ENCODE peak calls at places on chromosome 9, in four cellular contexts. D, B, X and Y are unnamed samples.

GRCh38 chr9:91978739-91979414 is 28.8 kb upstream of the ROR2 start:
- DNase-seq in D (no peak), B (no peak), X (peak; percentile 57), Y (no peak)

GRCh38 chr9:82147798-82148440 is 159.3 kb downstream of the SPATA31D1 start:
- DNase-seq in D (no peak), B (no peak), X (no peak), Y (no peak)

GRCh38 chr9:93299418-93300174 is 115.7 kb downstream of the WNK2 start:
- DNase-seq in D (peak; percentile 93), B (no peak), X (no peak), Y (peak; percentile 82)

GRCh38 chr9:84140535-84141101 is 160.0 kb downstream of the RMI1 start:
- DNase-seq in D (no peak), B (no peak), X (no peak), Y (no peak)

GRCh38 chr9:3138236-3139229 is 294.6 kb upstream of the PUM3 start:
- DNase-seq in D (no peak), B (no peak), X (no peak), Y (no peak)

GRCh38 chr9:75378036-75378435 is 289.7 kb downstream of the OSTF1 start:
- DNase-seq in D (no peak), B (peak; percentile 37), X (peak; percentile 78), Y (no peak)

GRCh38 chr9:72315510-72316287 is 49.3 kb downstream of the ZFAND5 start:
- DNase-seq in D (no peak), B (peak; percentile 64), X (peak; percentile 91), Y (no peak)

GRCh38 chr9:134634667-134635230 is 6.9 kb upstream of the COL5A1 start:
- DNase-seq in D (no peak), B (no peak), X (no peak), Y (no peak)

GRCh38 chr9:113675475-113675941 is 200.6 kb upstream of the ZNF618 start:
- DNase-seq in D (no peak), B (peak; percentile 32), X (no peak), Y (no peak)

GRCh38 chr9:77764894-77765780 is 117.0 kb upstream of the GNA14 start:
- DNase-seq in D (peak; percentile 50), B (no peak), X (peak; percentile 77), Y (no peak)

GRCh38 chr9:134419684-134420076 is 93.4 kb downstream of the RXRA start:
- DNase-seq in D (no peak), B (no peak), X (peak; percentile 39), Y (no peak)

GRCh38 chr9:113651896-113652295 is 188.4 kb downstream of the RGS3 start:
- DNase-seq in D (no peak), B (no peak), X (no peak), Y (no peak)

GRCh38 chr9:104836767-104837166 is 72.8 kb downstream of the NIPSNAP3B start:
- DNase-seq in D (no peak), B (no peak), X (no peak), Y (no peak)

GRCh38 chr9:77820293-77820954 is 172.3 kb upstream of the GNA14 start:
- DNase-seq in D (no peak), B (no peak), X (peak; percentile 67), Y (no peak)

GRCh38 chr9:37775216-37775919 is 9.5 kb downstream of the EXOSC3 start:
- DNase-seq in D (no peak), B (no peak), X (no peak), Y (no peak)

GRCh38 chr9:68704804-68705635 is at the start of gene PIP5K1B:
- DNase-seq in D (peak; percentile 70), B (no peak), X (peak; percentile 29), Y (peak; percentile 74)

GRCh38 chr9:101566904-101567724 is 27.7 kb downstream of the PPP3R2 start:
- DNase-seq in D (peak; percentile 48), B (no peak), X (peak; percentile 57), Y (no peak)

GRCh38 chr9:95452176-95452575 is 64.6 kb downstream of the PTCH1 start:
- DNase-seq in D (no peak), B (no peak), X (no peak), Y (no peak)

GRCh38 chr9:95449016-95449415 is 67.8 kb downstream of the PTCH1 start:
- DNase-seq in D (no peak), B (no peak), X (no peak), Y (no peak)

GRCh38 chr9:95447660-95448420 is 68.9 kb downstream of the PTCH1 start:
- DNase-seq in D (no peak), B (no peak), X (no peak), Y (no peak)

GRCh38 chr9:95446984-95447383 is 69.8 kb downstream of the PTCH1 start:
- DNase-seq in D (no peak), B (no peak), X (no peak), Y (no peak)

DNA sequence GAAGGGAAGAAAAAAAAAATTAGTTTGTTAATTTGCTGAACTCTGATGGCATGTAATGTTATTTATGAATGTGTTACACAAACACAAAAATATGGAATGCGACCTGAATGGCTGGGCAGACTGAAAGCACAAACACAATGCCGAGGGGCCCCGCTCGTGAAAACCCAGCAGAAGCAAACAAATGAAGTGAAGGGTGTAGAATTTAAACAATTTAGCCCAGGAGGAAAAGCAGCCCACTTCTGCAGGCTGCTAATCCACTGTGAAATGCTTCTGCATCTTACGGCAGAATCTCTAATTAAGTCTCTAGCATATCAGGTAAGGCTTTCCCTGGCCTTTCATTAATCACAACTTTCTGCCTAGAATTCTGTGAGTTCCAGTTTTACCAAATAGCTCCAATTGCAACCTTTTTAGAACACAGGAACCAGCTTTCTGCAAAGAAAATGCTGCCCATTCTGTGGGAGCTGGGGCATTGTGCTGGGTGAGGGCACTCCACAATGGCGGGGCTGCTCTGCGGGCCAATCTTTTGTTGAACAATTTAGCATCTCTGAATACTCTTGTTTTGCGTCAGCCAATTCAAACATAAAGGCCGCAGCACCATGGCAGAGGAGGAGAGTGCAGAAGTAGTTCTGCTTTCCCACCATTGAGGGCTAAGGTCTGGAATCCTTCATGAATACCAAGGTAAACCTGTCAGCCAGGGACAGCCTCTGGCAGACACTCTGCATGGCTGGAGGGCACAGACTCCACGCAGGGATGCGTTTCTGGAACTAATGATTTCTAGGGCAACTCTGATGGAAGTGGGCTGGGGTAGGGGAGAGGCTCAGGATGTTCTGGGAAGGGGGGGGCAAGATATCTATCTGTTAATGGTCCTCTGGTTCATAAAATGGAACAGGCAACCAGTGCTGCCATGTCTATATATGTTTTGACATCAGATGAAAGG is 66.3 kb downstream of the PTCH1 start:
- DNase-seq in D (no peak), B (no peak), X (no peak), Y (no peak)
- TF ChIP-seq EP300 in D (no peak), B (no peak), X (no peak), Y (no peak)

GRCh38 chr9:109799141-109799540 is 19.1 kb downstream of the PALM2AKAP2 start:
- DNase-seq in D (no peak), B (no peak), X (no peak), Y (no peak)

GRCh38 chr9:109799792-109800191 is 19.8 kb downstream of the PALM2AKAP2 start:
- DNase-seq in D (no peak), B (no peak), X (no peak), Y (no peak)

GRCh38 chr9:109801484-109801883 is 21.5 kb downstream of the PALM2AKAP2 start:
- DNase-seq in D (no peak), B (no peak), X (no peak), Y (no peak)

GRCh38 chr9:109805054-109805453 is 25.1 kb downstream of the PALM2AKAP2 start:
- DNase-seq in D (no peak), B (no peak), X (no peak), Y (no peak)

DNA sequence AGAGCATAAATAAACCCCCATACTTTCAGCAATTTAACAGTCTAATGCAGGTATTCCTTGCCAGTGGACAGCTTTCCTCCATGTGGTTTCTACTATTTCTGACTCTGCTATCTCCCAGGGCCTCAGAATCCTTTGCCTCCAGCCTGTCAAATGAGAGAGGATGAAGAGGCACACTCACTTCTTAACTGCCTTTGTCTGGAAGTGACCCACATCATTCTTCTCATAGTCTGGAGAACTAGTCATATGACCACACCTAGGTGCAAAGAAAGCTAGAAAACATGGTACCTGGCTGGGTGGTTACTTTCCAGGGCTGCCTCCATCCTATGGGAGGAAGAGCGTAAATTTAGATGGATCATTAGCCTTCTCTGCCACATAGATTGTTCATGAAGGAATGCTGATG is 22.5 kb downstream of the PALM2AKAP2 start:
- DNase-seq in D (no peak), B (no peak), X (no peak), Y (no peak)
- H3K4me1 ChIP-seq in D (no peaks in the 10 kb centered on the region), B (no peaks in the 10 kb centered on the region), X (no peaks in the 10 kb centered on the region), Y (peaks cover 4% of the 10 kb centered on the region)

GRCh38 chr9:6502399-6502798 is 89.4 kb downstream of the UHRF2 start:
- DNase-seq in D (no peak), B (no peak), X (peak; percentile 31), Y (no peak)
- H3K27ac ChIP-seq in D (no peak overlapping the region), B (no peak overlapping the region), X (no peak overlapping the region), Y (no peak overlapping the region)

DNA sequence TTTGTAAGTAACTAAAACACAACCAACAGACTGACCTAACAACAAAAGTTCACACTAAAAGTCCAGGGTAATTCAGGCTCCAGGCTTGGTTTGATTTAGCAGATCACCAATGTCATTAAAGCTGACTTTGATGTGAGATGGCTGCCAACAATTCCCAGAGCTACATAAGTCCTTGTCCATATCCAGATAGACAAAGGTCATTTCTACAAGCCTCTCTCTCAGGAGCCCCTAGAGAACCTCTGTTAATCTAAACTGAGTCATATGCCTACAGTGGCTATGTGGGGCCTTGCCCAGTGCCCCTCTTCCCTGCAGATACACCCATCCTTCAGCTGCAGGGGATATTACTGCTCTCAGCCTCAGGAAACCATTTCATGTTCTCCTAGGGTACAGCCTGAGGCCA is 18.2 kb upstream of the ANP32B start:
- DNase-seq in D (no peak), B (no peak), X (no peak), Y (no peak)
- TF ChIP-seq EP300 in D (no peak), B (no peak), X (no peak), Y (no peak)

DNA sequence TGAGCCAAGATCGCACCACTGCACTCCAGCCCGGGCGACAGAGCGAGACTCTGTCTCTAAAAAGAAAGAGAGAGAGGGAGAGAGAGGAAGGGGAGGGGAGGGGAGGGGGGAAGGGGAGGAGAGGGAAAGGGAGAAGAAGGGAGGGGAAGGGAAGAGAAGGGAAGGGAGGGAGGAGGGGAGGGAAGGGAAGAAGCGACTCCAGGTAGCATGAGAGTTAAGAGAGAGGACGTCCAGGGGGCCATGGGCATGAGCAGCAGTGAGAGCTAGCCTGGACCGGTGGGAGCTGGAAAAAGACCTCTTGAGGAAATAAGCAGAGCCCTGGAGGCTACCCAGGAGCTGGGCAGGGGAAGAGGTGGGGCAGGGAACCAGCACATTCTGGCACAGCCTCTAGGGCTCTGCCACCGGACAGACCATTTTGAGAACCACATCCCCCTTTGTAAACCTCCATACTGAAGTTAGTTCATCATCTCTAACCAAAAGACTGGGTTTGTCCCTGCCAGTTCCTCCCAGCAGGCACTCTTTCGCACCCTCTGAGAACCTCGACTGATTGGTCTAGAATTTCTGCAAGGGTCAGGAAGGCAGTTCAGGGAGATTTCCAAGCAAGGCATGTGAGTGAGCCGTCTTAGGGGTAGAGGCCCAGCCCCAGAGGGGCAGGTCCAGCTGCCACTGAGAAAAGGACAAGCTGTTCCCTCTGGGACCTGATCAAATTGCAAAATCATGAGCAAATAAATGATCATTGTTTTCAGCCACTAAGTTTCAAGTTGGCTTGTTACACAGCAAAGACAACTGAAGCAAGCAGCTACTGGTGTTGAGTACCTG is 11.7 kb downstream of the NAIF1 start:
- DNase-seq in D (no peak), B (peak; percentile 40), X (no peak), Y (no peak)
- H3K4me1 ChIP-seq in D (peaks cover 87% of the 10 kb centered on the region), B (peaks cover 30% of the 10 kb centered on the region), X (peaks cover 24% of the 10 kb centered on the region), Y (peaks cover 24% of the 10 kb centered on the region)